ENCODE peak calls at places on chromosomes 1 and 21, in eight cellular contexts. N is NCI-H748 treated with DMSO at 0.1 percent for 48 hours; O is activated naive CD4-positive, alpha-beta T cell treated with anti-CD3 and anti-CD28 coated beads, Interleukin-2, amount 10 ng/mL, durations not matched to agents 7 days and 5 days; Q is activated gamma-delta T cell treated with anti-CD3 and anti-CD28 coated beads, Interleukin-2, amount 50 U/mL, for 16 hours; F is fibroblast of lung; W is T-helper 2 cell; M is stimulated activated CD4-positive, alpha-beta T cell treated with anti-CD3 and anti-CD28 coated beads, Interleukin-15, amount 100 ng/mL, for 24 hours; S is left ventricle myocardium inferior. P is an unnamed sample.
A peak's percentile ranks its signal among the peaks of the same experiment; 100 is the strongest.

GRCh38 chr21:34017127-34017961 is 56.0 kb upstream of the MRPS6 start:
- DNase-seq in N (no peak), M (no peak), S (no peak), Q (no peak), O (no peak), F (no peak), W (no peak), P (peak; percentile 40)

GRCh38 chr21:16794944-16795343 is 717.9 kb upstream of the CXADR start:
- DNase-seq in S (no peak), Q (no peak), M (no peak), W (no peak), F (peak; percentile 86), N (no peak), O (no peak), P (no peak)

GRCh38 chr1:91798241-91798648 is 87.7 kb downstream of the TGFBR3 start:
- DNase-seq in F (no peak), M (no peak), W (no peak), O (no peak), S (no peak), Q (no peak), N (no peak), P (no peak)

GRCh38 chr1:207847116-207847515 is 63.8 kb downstream of the CD34 start:
- DNase-seq in F (no peak), W (no peak), Q (no peak), N (no peak), S (no peak), M (no peak), O (no peak), P (no peak)

GRCh38 chr1:94160811-94161210 is 39.9 kb upstream of the ABCA4 start:
- DNase-seq in Q (no peak), F (peak; percentile 59), O (no peak), M (no peak), W (no peak), N (no peak), S (no peak), P (no peak)

GRCh38 chr1:77655431-77655974 is 27.0 kb downstream of the ZZZ3 start:
- DNase-seq in S (no peak), W (no peak), Q (no peak), O (no peak), N (peak; percentile 70), F (no peak), M (no peak), P (no peak)

GRCh38 chr1:18249691-18250090 is 142.1 kb downstream of the IGSF21 start:
- DNase-seq in Q (no peak), O (no peak), S (no peak), N (no peak), F (no peak), W (no peak), M (no peak), P (peak; percentile 26)

GRCh38 chr1:240455228-240455821 is 156.6 kb downstream of the GREM2 start:
- DNase-seq in F (peak; percentile 42), Q (no peak), M (no peak), W (no peak), N (no peak), O (no peak), S (no peak), P (peak; percentile 16)

GRCh38 chr1:25030674-25031589 is 100.9 kb upstream of the RUNX3 start:
- DNase-seq in F (no peak), S (no peak), W (peak; percentile 62), M (peak; percentile 89), Q (peak; percentile 66), N (no peak), O (peak; percentile 84), P (no peak)

GRCh38 chr1:115343200-115343737 is 5.2 kb upstream of the NGF start:
- DNase-seq in W (no peak), F (no peak), O (no peak), S (no peak), M (no peak), Q (no peak), N (no peak), P (no peak)

GRCh38 chr1:156801409-156802121 is 15.1 kb downstream of the SH2D2A start:
- DNase-seq in O (no peak), N (no peak), W (no peak), Q (no peak), F (peak; percentile 30), S (peak; percentile 31), M (no peak), P (no peak)

GRCh38 chr1:110554871-110555801 is 36.2 kb upstream of the KCNA10 start:
- DNase-seq in O (peak; percentile 69), Q (peak; percentile 29), N (no peak), M (peak; percentile 79), S (peak; percentile 54), W (peak; percentile 25), F (peak; percentile 2), P (no peak)

GRCh38 chr21:27219068-27219467 is 252.2 kb upstream of the ADAMTS5 start:
- DNase-seq in W (no peak), M (no peak), S (no peak), Q (no peak), N (no peak), O (no peak), F (peak; percentile 64), P (no peak)

GRCh38 chr1:28582248-28582615 is 9.8 kb upstream of the RAB42 start:
- DNase-seq in Q (no peak), W (no peak), F (peak; percentile 63), S (no peak), N (no peak), M (no peak), O (no peak), P (no peak)

GRCh38 chr1:88593358-88593757 is 90.7 kb upstream of the PKN2 start:
- DNase-seq in S (no peak), F (no peak), Q (no peak), O (no peak), W (no peak), N (no peak), M (no peak), P (no peak)

GRCh38 chr1:21324368-21325137 is 34.3 kb upstream of the ECE1 start:
- DNase-seq in S (peak; percentile 73), O (peak; percentile 65), N (no peak), W (peak; percentile 68), M (peak; percentile 90), Q (peak; percentile 62), F (peak; percentile 90), P (no peak)